ENCODE peak calls at places on chromosomes 1 and 21, in six cellular contexts. M, U, O, X, H and J are unnamed samples.

GRCh38 chr1:168288311-168289052 is 7.8 kb downstream of the TBX19 start:
- DNase-seq in M (no peak), O (no peak), X (no peak), U (no peak), H (no peak), J (no peak)

GRCh38 chr1:117630423-117630998 is 24.7 kb downstream of the TENT5C start:
- DNase-seq in U (no peak), X (no peak), H (no peak), O (no peak), M (no peak), J (no peak)

GRCh38 chr1:168731244-168731643 is 2.2 kb upstream of the DPT start:
- DNase-seq in M (no peak), H (no peak), U (no peak), O (no peak), X (no peak), J (no peak)

GRCh38 chr1:3152143-3152542 is 83.1 kb downstream of the PRDM16 start:
- DNase-seq in H (no peak), U (no peak), M (no peak), X (no peak), O (no peak), J (no peak)

GRCh38 chr1:214123061-214123784 is 135.4 kb downstream of the PROX1 start:
- DNase-seq in M (peak; percentile 33), O (peak; percentile 60), H (peak; percentile 62), X (peak; percentile 65), U (peak; percentile 8), J (peak; percentile 89)

GRCh38 chr1:178057863-178058576 is 35.9 kb upstream of the RASAL2 start:
- DNase-seq in X (peak; percentile 43), O (no peak), U (no peak), H (no peak), M (no peak), J (no peak)

GRCh38 chr1:91578320-91579109 is 77.9 kb downstream of the CDC7 start:
- DNase-seq in U (no peak), H (no peak), X (no peak), O (no peak), M (no peak), J (no peak)

GRCh38 chr21:35508389-35508888 is 459.3 kb upstream of the RUNX1 start:
- DNase-seq in O (no peak), M (no peak), X (peak; percentile 66), H (no peak), U (no peak), J (no peak)

GRCh38 chr1:198556969-198557368 is 16.5 kb upstream of the ATP6V1G3 start:
- DNase-seq in M (no peak), H (peak; percentile 19), X (peak; percentile 50), O (peak; percentile 22), U (peak; percentile 66), J (no peak)

GRCh38 chr1:234925440-234926251 is 203.0 kb downstream of the TOMM20 start:
- DNase-seq in H (no peak), M (no peak), U (no peak), X (peak; percentile 63), O (no peak), J (no peak)

GRCh38 chr1:23999156-23999671 is 19.1 kb upstream of the SRSF10 start:
- DNase-seq in H (no peak), X (no peak), O (no peak), M (no peak), U (no peak), J (no peak)

GRCh38 chr1:182003025-182003725 is 58.3 kb downstream of the ZNF648 start:
- DNase-seq in M (no peak), U (no peak), H (no peak), O (no peak), X (no peak), J (no peak)

GRCh38 chr1:71785470-71785869 is 496.9 kb downstream of the NEGR1 start:
- DNase-seq in X (no peak), O (no peak), H (no peak), M (no peak), U (no peak), J (no peak)

GRCh38 chr1:58713841-58714240 is 14.0 kb upstream of the MYSM1 start:
- DNase-seq in H (no peak), M (no peak), O (no peak), U (no peak), X (no peak), J (no peak)

GRCh38 chr1:107689157-107689556 is 275.8 kb downstream of the VAV3 start:
- DNase-seq in U (no peak), X (no peak), O (no peak), H (no peak), M (no peak), J (no peak)

GRCh38 chr1:25610822-25611630 is 5.6 kb upstream of the MAN1C1 start:
- DNase-seq in M (no peak), U (peak; percentile 13), H (no peak), O (no peak), X (no peak), J (no peak)